ENCODE peak calls at places on chromosomes 1 and 21, in seven cellular contexts. One of them, this sample, is unnamed.
A peak's percentile ranks its signal among the peaks of the same experiment; 100 is the strongest.

GRCh38 chr1:9929431-9930385 is 13.5 kb downstream of the LZIC start:
- DNase-seq in SJSA1: no peak
- DNase-seq in brain microvascular endothelial cell: no peak
- DNase-seq in cardiac muscle cell: peak; percentile 71
- DNase-seq in HAP-1: no peak
- DNase-seq in psoas muscle: no peak
- DNase-seq in naive thymus-derived CD4-positive, alpha-beta T cell: no peak
- DNase-seq in this sample: no peak

GRCh38 chr1:231690072-231690471 is 63.5 kb downstream of the DISC1 start:
- DNase-seq in HAP-1: no peak
- DNase-seq in psoas muscle: no peak
- DNase-seq in cardiac muscle cell: no peak
- DNase-seq in naive thymus-derived CD4-positive, alpha-beta T cell: no peak
- DNase-seq in SJSA1: no peak
- DNase-seq in brain microvascular endothelial cell: no peak
- DNase-seq in this sample: peak; percentile 23

GRCh38 chr21:42862774-42863503 is 16.4 kb downstream of the WDR4 start:
- DNase-seq in brain microvascular endothelial cell: no peak
- DNase-seq in naive thymus-derived CD4-positive, alpha-beta T cell: no peak
- DNase-seq in HAP-1: no peak
- DNase-seq in psoas muscle: no peak
- DNase-seq in cardiac muscle cell: no peak
- DNase-seq in SJSA1: no peak
- DNase-seq in this sample: no peak

GRCh38 chr1:205590457-205590768 is 41.4 kb downstream of the ELK4 start:
- DNase-seq in naive thymus-derived CD4-positive, alpha-beta T cell: no peak
- DNase-seq in cardiac muscle cell: no peak
- DNase-seq in SJSA1: no peak
- DNase-seq in psoas muscle: no peak
- DNase-seq in brain microvascular endothelial cell: no peak
- DNase-seq in HAP-1: no peak
- DNase-seq in this sample: no peak

GRCh38 chr1:244450597-244451538 is 841 bp downstream of the ADSS2 start:
- DNase-seq in SJSA1: peak; percentile 47
- DNase-seq in HAP-1: peak; percentile 68
- DNase-seq in psoas muscle: peak; percentile 63
- DNase-seq in cardiac muscle cell: peak; percentile 76
- DNase-seq in naive thymus-derived CD4-positive, alpha-beta T cell: peak; percentile 70
- DNase-seq in brain microvascular endothelial cell: peak; percentile 70
- DNase-seq in this sample: peak; percentile 70

GRCh38 chr1:12191242-12192032 is 24.6 kb downstream of the TNFRSF1B start:
- DNase-seq in HAP-1: no peak
- DNase-seq in brain microvascular endothelial cell: no peak
- DNase-seq in SJSA1: no peak
- DNase-seq in naive thymus-derived CD4-positive, alpha-beta T cell: no peak
- DNase-seq in cardiac muscle cell: no peak
- DNase-seq in psoas muscle: no peak
- DNase-seq in this sample: no peak

GRCh38 chr1:23019851-23020625 is 770 bp downstream of the KDM1A start:
- DNase-seq in cardiac muscle cell: peak; percentile 51
- DNase-seq in naive thymus-derived CD4-positive, alpha-beta T cell: peak; percentile 24
- DNase-seq in HAP-1: peak; percentile 62
- DNase-seq in brain microvascular endothelial cell: peak; percentile 28
- DNase-seq in psoas muscle: peak; percentile 25
- DNase-seq in SJSA1: peak; percentile 56
- DNase-seq in this sample: peak; percentile 70

GRCh38 chr21:41583274-41583790 is 75.4 kb upstream of the TMPRSS2 start:
- DNase-seq in psoas muscle: no peak
- DNase-seq in SJSA1: no peak
- DNase-seq in naive thymus-derived CD4-positive, alpha-beta T cell: no peak
- DNase-seq in cardiac muscle cell: no peak
- DNase-seq in brain microvascular endothelial cell: no peak
- DNase-seq in HAP-1: no peak
- DNase-seq in this sample: no peak

GRCh38 chr1:228213917-228214808 is 6.3 kb downstream of the OBSCN start:
- DNase-seq in naive thymus-derived CD4-positive, alpha-beta T cell: no peak
- DNase-seq in psoas muscle: no peak
- DNase-seq in HAP-1: no peak
- DNase-seq in SJSA1: no peak
- DNase-seq in cardiac muscle cell: no peak
- DNase-seq in brain microvascular endothelial cell: no peak
- DNase-seq in this sample: no peak

GRCh38 chr1:227797144-227797543 is 18.3 kb upstream of the PRSS38 start:
- DNase-seq in brain microvascular endothelial cell: no peak
- DNase-seq in HAP-1: no peak
- DNase-seq in cardiac muscle cell: no peak
- DNase-seq in SJSA1: no peak
- DNase-seq in psoas muscle: no peak
- DNase-seq in naive thymus-derived CD4-positive, alpha-beta T cell: no peak
- DNase-seq in this sample: no peak

GRCh38 chr1:45016090-45016697 is 4.1 kb downstream of the UROD start:
- DNase-seq in naive thymus-derived CD4-positive, alpha-beta T cell: no peak
- DNase-seq in cardiac muscle cell: no peak
- DNase-seq in SJSA1: no peak
- DNase-seq in brain microvascular endothelial cell: no peak
- DNase-seq in HAP-1: no peak
- DNase-seq in psoas muscle: no peak
- DNase-seq in this sample: no peak

GRCh38 chr1:63523738-63524137 is 413 bp downstream of the EFCAB7 start:
- DNase-seq in cardiac muscle cell: no peak
- DNase-seq in SJSA1: no peak
- DNase-seq in psoas muscle: no peak
- DNase-seq in naive thymus-derived CD4-positive, alpha-beta T cell: no peak
- DNase-seq in HAP-1: peak; percentile 19
- DNase-seq in brain microvascular endothelial cell: no peak
- DNase-seq in this sample: no peak

GRCh38 chr1:16971330-16972209 is 8.8 kb downstream of the MFAP2 start:
- DNase-seq in psoas muscle: no peak
- DNase-seq in brain microvascular endothelial cell: no peak
- DNase-seq in naive thymus-derived CD4-positive, alpha-beta T cell: no peak
- DNase-seq in SJSA1: no peak
- DNase-seq in HAP-1: no peak
- DNase-seq in cardiac muscle cell: no peak
- DNase-seq in this sample: peak; percentile 41
- H3K27me3 ChIP-seq in psoas muscle: no peaks in the 10 kb centered on the region
- H3K27me3 ChIP-seq in brain microvascular endothelial cell: no peaks in the 10 kb centered on the region
- H3K27me3 ChIP-seq in naive thymus-derived CD4-positive, alpha-beta T cell: no peaks in the 10 kb centered on the region
- H3K27me3 ChIP-seq in SJSA1: no peaks in the 10 kb centered on the region
- H3K27me3 ChIP-seq in HAP-1: no peaks in the 10 kb centered on the region
- H3K27me3 ChIP-seq in cardiac muscle cell: no peaks in the 10 kb centered on the region
- H3K27me3 ChIP-seq in this sample: no peaks in the 10 kb centered on the region

GRCh38 chr1:94537254-94537653 is 4.3 kb downstream of the F3 start:
- DNase-seq in psoas muscle: no peak
- DNase-seq in naive thymus-derived CD4-positive, alpha-beta T cell: no peak
- DNase-seq in brain microvascular endothelial cell: no peak
- DNase-seq in HAP-1: no peak
- DNase-seq in cardiac muscle cell: no peak
- DNase-seq in SJSA1: no peak
- DNase-seq in this sample: no peak
- H3K27me3 ChIP-seq in psoas muscle: peaks cover 15% of the 10 kb centered on the region
- H3K27me3 ChIP-seq in naive thymus-derived CD4-positive, alpha-beta T cell: peaks cover under 1% of the 10 kb centered on the region
- H3K27me3 ChIP-seq in brain microvascular endothelial cell: no peaks in the 10 kb centered on the region
- H3K27me3 ChIP-seq in HAP-1: no peaks in the 10 kb centered on the region
- H3K27me3 ChIP-seq in cardiac muscle cell: peaks cover 19% of the 10 kb centered on the region
- H3K27me3 ChIP-seq in SJSA1: no peaks in the 10 kb centered on the region
- H3K27me3 ChIP-seq in this sample: no peaks in the 10 kb centered on the region

DNA sequence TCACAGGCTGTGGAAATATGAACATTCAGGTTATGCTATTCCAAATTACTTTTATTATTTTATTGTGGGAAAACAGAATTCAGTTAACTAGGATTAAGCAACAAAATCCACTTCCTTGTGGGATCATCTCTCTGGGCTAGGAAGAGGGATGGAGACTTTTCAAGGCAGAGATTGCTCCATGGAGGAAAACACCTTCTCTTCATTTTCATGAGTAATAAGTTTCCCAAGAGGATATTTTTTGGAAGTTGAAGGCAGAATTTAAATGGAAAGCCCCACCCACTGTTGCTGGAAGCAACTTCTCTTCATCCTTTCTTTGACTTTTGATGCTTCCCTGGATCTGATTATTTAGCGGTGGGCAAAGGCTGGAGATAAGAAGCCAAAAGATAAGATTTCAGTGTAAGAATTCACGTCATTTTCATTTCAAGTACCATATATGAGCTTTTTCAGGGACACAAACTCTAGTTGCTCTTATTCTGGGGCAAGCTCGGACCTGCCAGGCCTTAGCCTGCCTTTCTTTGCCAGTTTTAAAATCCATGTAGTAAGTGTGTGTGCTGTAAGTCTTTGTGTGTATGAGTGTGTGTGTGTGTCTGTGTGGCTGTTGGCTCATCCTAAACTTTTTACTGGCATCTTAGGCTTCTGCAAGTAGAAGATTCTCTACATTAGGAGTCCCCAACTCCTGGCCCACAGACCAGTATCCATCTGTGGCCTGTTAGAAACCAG is 11.7 kb upstream of the IL24 start:
- DNase-seq in cardiac muscle cell: peak; percentile 58
- DNase-seq in HAP-1: no peak
- DNase-seq in SJSA1: no peak
- DNase-seq in naive thymus-derived CD4-positive, alpha-beta T cell: no peak
- DNase-seq in brain microvascular endothelial cell: no peak
- DNase-seq in psoas muscle: no peak
- DNase-seq in this sample: no peak
- H3K27me3 ChIP-seq in cardiac muscle cell: no peaks in the 10 kb centered on the region
- H3K27me3 ChIP-seq in HAP-1: peaks cover 7% of the 10 kb centered on the region
- H3K27me3 ChIP-seq in SJSA1: no peaks in the 10 kb centered on the region
- H3K27me3 ChIP-seq in naive thymus-derived CD4-positive, alpha-beta T cell: no peaks in the 10 kb centered on the region
- H3K27me3 ChIP-seq in brain microvascular endothelial cell: no peaks in the 10 kb centered on the region
- H3K27me3 ChIP-seq in psoas muscle: no peaks in the 10 kb centered on the region
- H3K27me3 ChIP-seq in this sample: peaks cover 8% of the 10 kb centered on the region

GRCh38 chr1:20555025-20555757 is 2.8 kb downstream of the FAM43B start:
- DNase-seq in naive thymus-derived CD4-positive, alpha-beta T cell: no peak
- DNase-seq in cardiac muscle cell: peak; percentile 51
- DNase-seq in HAP-1: no peak
- DNase-seq in SJSA1: no peak
- DNase-seq in brain microvascular endothelial cell: no peak
- DNase-seq in psoas muscle: no peak
- DNase-seq in this sample: no peak

GRCh38 chr1:20555758-20556120 is 3.4 kb downstream of the FAM43B start:
- DNase-seq in HAP-1: no peak
- DNase-seq in brain microvascular endothelial cell: no peak
- DNase-seq in SJSA1: no peak
- DNase-seq in cardiac muscle cell: no peak
- DNase-seq in naive thymus-derived CD4-positive, alpha-beta T cell: no peak
- DNase-seq in psoas muscle: no peak
- DNase-seq in this sample: no peak

GRCh38 chr1:20558180-20558579 is 5.8 kb downstream of the FAM43B start:
- DNase-seq in naive thymus-derived CD4-positive, alpha-beta T cell: no peak
- DNase-seq in HAP-1: no peak
- DNase-seq in psoas muscle: no peak
- DNase-seq in cardiac muscle cell: peak; percentile 25
- DNase-seq in brain microvascular endothelial cell: no peak
- DNase-seq in SJSA1: no peak
- DNase-seq in this sample: no peak

GRCh38 chr1:20565234-20565633 is 12.9 kb downstream of the FAM43B start:
- DNase-seq in naive thymus-derived CD4-positive, alpha-beta T cell: no peak
- DNase-seq in HAP-1: no peak
- DNase-seq in SJSA1: no peak
- DNase-seq in brain microvascular endothelial cell: no peak
- DNase-seq in psoas muscle: no peak
- DNase-seq in cardiac muscle cell: no peak
- DNase-seq in this sample: no peak

GRCh38 chr1:20560966-20561365 is 8.6 kb downstream of the FAM43B start:
- DNase-seq in psoas muscle: no peak
- DNase-seq in cardiac muscle cell: no peak
- DNase-seq in SJSA1: no peak
- DNase-seq in brain microvascular endothelial cell: no peak
- DNase-seq in naive thymus-derived CD4-positive, alpha-beta T cell: no peak
- DNase-seq in HAP-1: no peak
- DNase-seq in this sample: no peak
- H3K27me3 ChIP-seq in psoas muscle: no peaks in the 10 kb centered on the region
- H3K27me3 ChIP-seq in cardiac muscle cell: peaks cover 40% of the 10 kb centered on the region
- H3K27me3 ChIP-seq in SJSA1: peaks cover 48% of the 10 kb centered on the region
- H3K27me3 ChIP-seq in brain microvascular endothelial cell: peaks cover 12% of the 10 kb centered on the region
- H3K27me3 ChIP-seq in naive thymus-derived CD4-positive, alpha-beta T cell: no peaks in the 10 kb centered on the region
- H3K27me3 ChIP-seq in HAP-1: peaks cover 12% of the 10 kb centered on the region
- H3K27me3 ChIP-seq in this sample: peaks cover 20% of the 10 kb centered on the region

GRCh38 chr1:117318011-117318410 is 49.2 kb upstream of the MAN1A2 start:
- DNase-seq in naive thymus-derived CD4-positive, alpha-beta T cell: no peak
- DNase-seq in cardiac muscle cell: no peak
- DNase-seq in SJSA1: no peak
- DNase-seq in brain microvascular endothelial cell: no peak
- DNase-seq in psoas muscle: no peak
- DNase-seq in HAP-1: no peak
- DNase-seq in this sample: no peak

GRCh38 chr1:117324357-117324756 is 42.9 kb upstream of the MAN1A2 start:
- DNase-seq in naive thymus-derived CD4-positive, alpha-beta T cell: no peak
- DNase-seq in cardiac muscle cell: no peak
- DNase-seq in psoas muscle: no peak
- DNase-seq in SJSA1: no peak
- DNase-seq in brain microvascular endothelial cell: no peak
- DNase-seq in HAP-1: no peak
- DNase-seq in this sample: no peak

GRCh38 chr1:117318456-117318855 is 48.8 kb upstream of the MAN1A2 start:
- DNase-seq in HAP-1: no peak
- DNase-seq in psoas muscle: no peak
- DNase-seq in brain microvascular endothelial cell: no peak
- DNase-seq in cardiac muscle cell: no peak
- DNase-seq in SJSA1: no peak
- DNase-seq in naive thymus-derived CD4-positive, alpha-beta T cell: no peak
- DNase-seq in this sample: no peak

GRCh38 chr1:117320515-117320914 is 46.7 kb upstream of the MAN1A2 start:
- DNase-seq in psoas muscle: no peak
- DNase-seq in SJSA1: no peak
- DNase-seq in naive thymus-derived CD4-positive, alpha-beta T cell: no peak
- DNase-seq in HAP-1: no peak
- DNase-seq in cardiac muscle cell: no peak
- DNase-seq in brain microvascular endothelial cell: no peak
- DNase-seq in this sample: no peak

DNA sequence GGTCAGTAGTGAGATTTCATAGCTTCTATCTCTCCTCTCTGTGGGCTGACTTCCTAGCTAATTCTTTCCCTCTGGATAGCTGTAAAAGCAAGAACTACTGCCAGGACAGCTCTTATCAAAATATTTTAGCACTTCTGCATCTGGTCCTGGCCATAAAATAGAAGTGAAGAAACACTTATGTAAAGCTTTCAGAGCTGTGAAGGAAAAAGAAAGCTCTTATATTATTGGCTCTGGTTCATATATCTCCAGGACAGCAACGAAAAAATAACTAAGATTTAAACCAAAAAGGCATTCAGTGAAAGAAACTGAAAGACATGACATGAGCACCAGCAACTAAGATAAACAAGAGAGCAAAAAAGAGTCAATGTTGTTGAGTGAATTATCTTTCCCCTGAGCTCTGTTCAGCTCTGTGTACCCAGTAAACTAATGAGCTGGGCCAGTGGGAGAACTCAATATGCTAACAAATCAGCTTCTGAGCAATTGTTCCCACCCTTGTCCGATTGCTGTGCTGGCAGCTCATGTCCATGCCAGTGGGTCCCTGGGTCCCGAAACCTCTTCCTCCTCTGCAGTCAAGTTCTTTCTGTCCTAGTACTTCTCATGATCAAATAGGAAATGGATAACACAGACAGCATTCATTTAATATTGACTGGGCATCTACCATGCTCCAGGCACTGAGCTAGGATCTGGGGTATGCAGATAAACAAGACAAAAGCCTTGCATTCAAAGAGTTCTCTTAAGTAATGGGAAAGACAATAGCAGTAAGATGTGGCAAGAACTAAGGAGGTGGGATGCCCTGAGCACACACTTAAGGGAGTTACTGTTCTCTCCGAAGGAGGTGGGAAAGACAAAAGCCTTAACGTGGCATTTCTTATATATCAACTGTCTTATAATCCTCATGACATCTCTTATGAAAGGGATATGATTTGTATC is 45.3 kb upstream of the MAN1A2 start:
- DNase-seq in SJSA1: no peak
- DNase-seq in cardiac muscle cell: peak; percentile 62
- DNase-seq in psoas muscle: no peak
- DNase-seq in naive thymus-derived CD4-positive, alpha-beta T cell: no peak
- DNase-seq in brain microvascular endothelial cell: no peak
- DNase-seq in HAP-1: no peak
- DNase-seq in this sample: no peak
- H3K27me3 ChIP-seq in SJSA1: peaks cover 11% of the 10 kb centered on the region
- H3K27me3 ChIP-seq in cardiac muscle cell: no peaks in the 10 kb centered on the region
- H3K27me3 ChIP-seq in psoas muscle: no peaks in the 10 kb centered on the region
- H3K27me3 ChIP-seq in naive thymus-derived CD4-positive, alpha-beta T cell: no peaks in the 10 kb centered on the region
- H3K27me3 ChIP-seq in brain microvascular endothelial cell: no peaks in the 10 kb centered on the region
- H3K27me3 ChIP-seq in HAP-1: peaks cover 10% of the 10 kb centered on the region
- H3K27me3 ChIP-seq in this sample: peaks cover 5% of the 10 kb centered on the region

This sample was measured in endothelial cell of umbilical vein.